ENCODE peak calls at places on chromosomes 2 and 18, in four cellular contexts. X is adrenal gland, E is brain microvascular endothelial cell, B is keratinocyte. V is an unnamed sample.

GRCh38 chr2:174662459-174662858 is 64.9 kb upstream of the WIPF1 start:
- DNase-seq in X (no peak), E (peak), B (no peak), V (no peak)

GRCh38 chr2:25672500-25673169 is 742 bp downstream of the DTNB start:
- DNase-seq in X (peak), E (no peak), B (no peak), V (peak)

GRCh38 chr2:21175895-21176646 is 52.3 kb downstream of the TDRD15 start:
- DNase-seq in X (peak), E (no peak), B (no peak), V (no peak)

GRCh38 chr2:85356186-85356585 is 1.6 kb downstream of the ELMOD3 start:
- DNase-seq in X (no peak), E (no peak), B (no peak), V (no peak)

GRCh38 chr2:80026040-80026729 is 278.4 kb downstream of the LRRTM1 start:
- DNase-seq in X (no peak), E (no peak), B (no peak), V (no peak)

GRCh38 chr2:146451972-146452371 is 1392.9 kb upstream of the ACVR2A start:
- DNase-seq in X (no peak), E (no peak), B (no peak), V (no peak)

GRCh38 chr18:45588831-45589558 is 26.3 kb upstream of the SLC14A2 start:
- DNase-seq in X (no peak), E (no peak), B (no peak), V (no peak)

GRCh38 chr18:57441395-57441794 is 6.2 kb downstream of the ONECUT2 start:
- DNase-seq in X (peak), E (no peak), B (no peak), V (no peak)

GRCh38 chr2:3173031-3173430 is 204.6 kb downstream of the EIPR1 start:
- DNase-seq in X (no peak), E (no peak), B (no peak), V (no peak)

GRCh38 chr2:222271854-222272253 is 26.9 kb downstream of the PAX3 start:
- DNase-seq in X (no peak), E (no peak), B (no peak), V (no peak)

GRCh38 chr18:59848002-59848401 is 51.8 kb upstream of the PMAIP1 start:
- DNase-seq in X (no peak), E (no peak), B (no peak), V (no peak)

GRCh38 chr2:128660836-128661235 is 342.2 kb upstream of the HS6ST1 start:
- DNase-seq in X (no peak), E (no peak), B (no peak), V (no peak)

GRCh38 chr2:99787762-99788382 is 298.1 kb upstream of the REV1 start:
- DNase-seq in X (no peak), E (no peak), B (no peak), V (no peak)

GRCh38 chr2:37711831-37712230 is 40.4 kb upstream of the CDC42EP3 start:
- DNase-seq in X (no peak), E (peak), B (peak), V (no peak)

GRCh38 chr2:72994991-72995380 is 76.5 kb downstream of the SFXN5 start:
- DNase-seq in X (no peak), E (no peak), B (no peak), V (no peak)

GRCh38 chr2:137983581-137983980 is 19.3 kb downstream of the HNMT start:
- DNase-seq in X (no peak), E (no peak), B (no peak), V (no peak)

GRCh38 chr18:60215432-60215831 is 157.1 kb downstream of the MC4R start:
- DNase-seq in X (no peak), E (no peak), B (no peak), V (no peak)

GRCh38 chr2:230737791-230738226 is 25.2 kb downstream of the CAB39 start:
- DNase-seq in X (no peak), E (no peak), B (no peak), V (no peak)

GRCh38 chr2:28991462-28991861 is 10.4 kb downstream of the TOGARAM2 start:
- DNase-seq in X (no peak), E (no peak), B (no peak), V (no peak)

GRCh38 chr2:132774189-132774588 is 104.2 kb upstream of the LYPD1 start:
- DNase-seq in X (no peak), E (no peak), B (no peak), V (no peak)

GRCh38 chr2:42675815-42676214 is 88.1 kb downstream of the OXER1 start:
- DNase-seq in X (no peak), E (no peak), B (no peak), V (no peak)

GRCh38 chr2:178173657-178174056 is 20.7 kb upstream of the OSBPL6 start:
- DNase-seq in X (no peak), E (no peak), B (no peak), V (no peak)

GRCh38 chr2:8954990-8955389 is 48.5 kb downstream of the MBOAT2 start:
- DNase-seq in X (no peak), E (peak), B (no peak), V (peak)

GRCh38 chr18:12586956-12587355 is 71.0 kb downstream of the SPIRE1 start:
- DNase-seq in X (no peak), E (no peak), B (no peak), V (no peak)

GRCh38 chr2:217717541-217717940 is 285.3 kb downstream of the TNS1 start:
- DNase-seq in X (no peak), E (no peak), B (no peak), V (no peak)

GRCh38 chr2:42962521-42962953 is 170.2 kb upstream of the HAAO start:
- DNase-seq in X (no peak), E (no peak), B (no peak), V (no peak)

GRCh38 chr2:31997653-31998052 is 13.2 kb downstream of the MEMO1 start:
- DNase-seq in X (no peak), E (no peak), B (no peak), V (peak)

GRCh38 chr2:5365871-5366461 is 326.2 kb upstream of the SOX11 start:
- DNase-seq in X (peak), E (peak), B (no peak), V (no peak)

GRCh38 chr2:240819404-240820013 is 510 bp downstream of the KIF1A start:
- DNase-seq in X (no peak), E (no peak), B (no peak), V (no peak)

GRCh38 chr2:28997237-28997846 is 16.2 kb downstream of the TOGARAM2 start:
- DNase-seq in X (peak), E (peak), B (no peak), V (no peak)

GRCh38 chr2:185645529-185645928 is 93.1 kb upstream of the FSIP2 start:
- DNase-seq in X (no peak), E (no peak), B (no peak), V (no peak)

GRCh38 chr2:236956641-236957040 is 129.0 kb upstream of the COPS8 start:
- DNase-seq in X (no peak), E (no peak), B (no peak), V (no peak)

GRCh38 chr2:183564726-183565125 is 440.5 kb downstream of the NUP35 start:
- DNase-seq in X (no peak), E (no peak), B (no peak), V (no peak)

GRCh38 chr2:164789986-164790385 is 51.6 kb downstream of the COBLL1 start:
- DNase-seq in X (no peak), E (no peak), B (no peak), V (no peak)

DNA sequence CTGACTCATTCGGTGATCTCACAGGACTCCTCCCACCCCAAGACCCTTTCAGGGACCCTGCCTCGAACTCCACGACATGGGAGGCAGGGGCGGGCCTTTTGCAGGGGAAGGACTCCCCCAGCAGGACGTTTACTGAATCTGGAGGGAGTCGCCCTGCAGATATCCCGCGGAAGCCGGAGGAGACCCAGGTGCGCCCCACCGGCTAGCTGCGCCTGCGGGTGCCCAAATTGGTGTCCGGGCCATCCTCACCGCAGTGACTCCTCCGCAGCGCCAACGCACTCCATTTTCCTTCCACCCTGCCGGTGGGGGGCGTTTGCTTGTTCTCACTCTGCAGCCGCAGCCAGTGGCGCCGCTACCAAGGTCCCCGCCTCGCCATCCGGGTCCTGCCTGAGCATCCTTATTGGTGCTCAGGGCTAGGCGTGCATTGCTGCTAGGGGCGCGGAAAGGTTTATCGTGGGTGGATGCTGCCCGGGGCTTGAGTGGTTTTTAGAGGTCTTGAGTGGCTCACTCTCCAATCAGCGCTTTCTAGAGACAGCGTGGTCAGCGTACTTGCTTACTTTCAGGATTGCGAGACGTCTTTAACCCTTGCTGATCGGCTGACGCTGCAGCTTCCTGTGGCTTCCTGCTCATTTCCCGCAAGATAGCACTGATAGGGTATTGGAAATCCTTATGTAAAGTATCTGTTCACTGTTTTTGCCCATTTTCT is 81.4 kb downstream of the BIN1 start:
- DNase-seq in X (peak), E (peak), B (no peak), V (no peak)
- TF ChIP-seq CTCF in X (peak), E (peak), B (no peak), V (peak)

GRCh38 chr18:48546411-48546810 is 7.6 kb downstream of the CTIF start:
- DNase-seq in X (no peak), E (peak), B (no peak), V (no peak)
- H3K4me3 ChIP-seq in X (no peak), E (no peak), B (no peak), V (no peak)

GRCh38 chr18:79877163-79878091 is 74.0 kb downstream of the SLC66A2 start:
- DNase-seq in X (no peak), E (no peak), B (no peak), V (no peak)
- TF ChIP-seq CTCF in X (no peak), E (no peak), B (no peak), V (no peak)

DNA sequence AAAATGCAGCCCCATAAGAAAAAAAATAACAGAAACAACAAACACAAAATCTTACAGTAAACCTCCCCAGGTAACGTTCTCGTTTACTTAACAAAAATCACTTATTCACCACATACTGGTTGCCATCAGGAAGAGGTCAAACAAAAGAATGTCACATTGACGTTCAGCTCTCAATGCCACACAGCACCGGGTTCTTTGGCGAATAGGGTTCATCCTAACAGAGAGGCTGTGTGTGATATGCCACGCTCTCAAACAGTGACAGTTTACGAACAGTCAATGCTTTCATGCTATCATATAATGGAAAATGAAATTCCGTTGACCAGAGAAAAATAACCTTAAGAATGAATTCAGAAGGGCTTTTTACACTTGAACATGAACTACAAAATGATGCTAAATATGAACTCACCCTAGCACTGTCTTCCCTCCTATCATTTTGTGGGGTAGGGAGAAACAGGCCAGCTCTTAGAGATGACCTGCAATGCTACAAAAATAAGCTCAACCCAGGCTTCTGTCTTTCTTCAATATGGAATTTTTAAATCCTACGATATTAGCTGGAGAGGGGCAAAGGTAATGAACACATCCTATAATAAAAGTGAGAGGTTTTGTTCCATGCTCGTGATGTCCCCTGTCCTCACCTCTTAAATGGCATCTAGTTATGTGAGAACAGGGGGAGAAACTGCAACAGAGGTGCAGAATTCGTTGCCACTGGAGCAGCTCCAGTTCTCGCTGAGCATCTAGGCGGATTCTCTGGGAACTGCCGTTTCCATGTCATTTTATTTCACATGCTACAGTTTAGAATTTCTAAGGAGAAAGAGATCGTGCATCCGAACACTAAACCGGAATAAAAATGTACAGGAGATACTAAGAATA is 1.8 kb downstream of the TMEM163 start:
- DNase-seq in X (no peak), E (no peak), B (no peak), V (no peak)
- H3K4me3 ChIP-seq in X (no peak), E (no peak), B (no peak), V (no peak)

GRCh38 chr2:111121873-111122630 is 1.3 kb downstream of the BCL2L11 start:
- DNase-seq in X (peak), E (peak), B (no peak), V (peak)

GRCh38 chr2:111119004-111119846 is 1.5 kb upstream of the BCL2L11 start:
- DNase-seq in X (peak), E (no peak), B (no peak), V (no peak)

GRCh38 chr2:111121028-111121872 is 536 bp downstream of the BCL2L11 start:
- DNase-seq in X (peak), E (no peak), B (no peak), V (no peak)

GRCh38 chr2:111119847-111120252 is 864 bp upstream of the BCL2L11 start:
- DNase-seq in X (no peak), E (no peak), B (no peak), V (no peak)

DNA sequence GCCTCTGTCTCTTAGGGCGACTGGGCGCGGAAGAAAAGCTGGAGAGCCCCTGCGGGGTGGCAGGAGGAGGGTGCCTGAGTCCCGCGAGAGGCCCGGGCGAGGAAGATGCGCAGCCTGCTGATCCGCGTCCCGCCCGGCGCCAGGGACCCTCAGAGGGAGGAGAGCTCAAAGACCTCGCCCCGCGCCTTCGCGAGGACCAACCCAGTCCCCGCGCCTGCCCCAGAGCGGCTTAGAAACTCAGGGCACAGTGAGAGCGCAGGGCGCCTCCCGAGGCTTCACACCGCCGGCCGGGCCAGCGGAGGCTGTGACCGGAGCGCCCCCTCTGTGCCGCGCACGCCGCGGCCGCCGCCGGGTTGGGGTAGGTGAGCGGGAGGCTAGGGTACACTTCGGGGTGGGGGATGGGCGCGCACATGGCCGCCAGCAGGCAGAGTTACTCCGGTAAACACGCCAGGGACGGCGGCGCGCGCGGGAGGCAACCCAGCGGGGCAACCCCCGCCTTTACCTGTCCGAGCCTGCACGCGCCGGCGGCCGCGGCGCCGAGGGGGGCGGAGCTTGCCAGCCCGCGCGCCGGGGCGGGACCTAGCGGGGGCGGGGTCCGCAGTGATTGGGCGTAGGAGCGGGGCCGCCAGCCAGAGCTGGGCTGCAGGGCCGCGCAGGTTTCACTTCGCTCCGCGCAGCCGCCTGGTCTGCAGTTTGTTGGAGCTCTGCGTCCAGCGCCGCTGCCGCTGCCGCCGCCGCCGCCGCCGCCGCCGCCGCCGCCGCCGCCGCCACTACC is at the start of gene BCL2L11:
- DNase-seq in X (peak), E (peak), B (peak), V (peak)
- TF ChIP-seq CTCF in X (no peak), E (no peak), B (no peak), V (peak)

DNA sequence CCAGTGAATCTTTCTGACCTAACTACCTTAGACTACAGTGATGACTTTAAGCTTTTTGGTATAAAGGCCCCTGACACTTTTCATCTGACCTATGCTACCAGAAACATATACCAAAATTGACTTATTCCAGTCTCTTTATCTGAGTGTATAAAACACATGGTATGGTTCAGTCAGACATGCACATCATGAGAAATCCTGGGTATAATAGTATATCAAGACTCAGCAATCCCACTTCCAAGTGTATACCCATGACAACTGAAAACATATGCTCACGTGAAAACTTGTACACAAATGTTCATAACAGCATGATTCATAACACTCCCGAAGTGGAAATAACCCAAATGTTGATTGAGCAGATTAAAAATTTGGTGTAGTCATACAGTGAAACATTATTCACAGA is 70.0 kb upstream of the RPRM start:
- DNase-seq in X (no peak), E (no peak), B (no peak), V (no peak)
- H3K4me3 ChIP-seq in X (no peak), E (no peak), B (no peak), V (no peak)

GRCh38 chr2:238133499-238134392 is 4.7 kb upstream of the KLHL30 start:
- DNase-seq in X (no peak), E (no peak), B (no peak), V (no peak)
- TF ChIP-seq CTCF in X (no peak), E (no peak), B (no peak), V (no peak)